ENCODE peak calls at places on chromosomes 5 and 9, in five cellular contexts. B is HEK293T; L is stimulated activated CD8-positive, alpha-beta memory T cell treated with anti-CD3 and anti-CD28 coated beads, Interleukin-15, amount 100 ng/mL, for 4 hours; Y is Karpas-422; A is kidney glomerular epithelial cell. E is an unnamed sample.

GRCh38 chr9:104276709-104277245 is 182.7 kb downstream of the SMC2 start:
- DNase-seq in B (no peak), L (no peak), Y (no peak), A (no peak), E (no peak)

GRCh38 chr9:124270504-124271335 is 13.0 kb downstream of the NEK6 start:
- DNase-seq in B (no peak), L (no peak), Y (peak; percentile 46), A (no peak), E (no peak)

GRCh38 chr5:151107738-151108520 is 27.1 kb upstream of the TNIP1 start:
- DNase-seq in B (no peak), L (no peak), Y (no peak), A (no peak), E (no peak)

GRCh38 chr5:61563401-61563800 is 231.3 kb downstream of the ZSWIM6 start:
- DNase-seq in B (no peak), L (no peak), Y (no peak), A (no peak), E (no peak)

GRCh38 chr9:111898331-111899096 is 1.9 kb downstream of the UGCG start:
- DNase-seq in B (no peak), L (no peak), Y (no peak), A (no peak), E (no peak)

GRCh38 chr5:157100140-157100679 is 8.6 kb downstream of the HAVCR2 start:
- DNase-seq in B (no peak), L (no peak), Y (no peak), A (no peak), E (no peak)

GRCh38 chr9:20689833-20690232 is 5.8 kb downstream of the FOCAD start:
- DNase-seq in B (no peak), L (no peak), Y (no peak), A (no peak), E (no peak)

GRCh38 chr5:147857302-147858129 is 21.0 kb upstream of the SCGB3A2 start:
- DNase-seq in B (peak; percentile 49), L (peak; percentile 5), Y (peak; percentile 79), A (peak; percentile 45), E (no peak)

GRCh38 chr5:67976812-67977455 is 238.6 kb upstream of the PIK3R1 start:
- DNase-seq in B (no peak), L (no peak), Y (no peak), A (no peak), E (no peak)

GRCh38 chr9:87959916-87960581 is 14.3 kb downstream of the CDK20 start:
- DNase-seq in B (no peak), L (no peak), Y (no peak), A (no peak), E (no peak)

GRCh38 chr9:136697821-136698526 is 10.7 kb upstream of the AGPAT2 start:
- DNase-seq in B (no peak), L (no peak), Y (no peak), A (no peak), E (no peak)

GRCh38 chr9:110189001-110189400 is 19.0 kb downstream of the C9orf152 start:
- DNase-seq in B (no peak), L (no peak), Y (no peak), A (no peak), E (no peak)

GRCh38 chr5:37568893-37569292 is 189.8 kb downstream of the WDR70 start:
- DNase-seq in B (no peak), L (no peak), Y (no peak), A (no peak), E (no peak)

GRCh38 chr5:134435525-134435924 is 23.8 kb upstream of the CDKN2AIPNL start:
- DNase-seq in B (no peak), L (no peak), Y (no peak), A (peak; percentile 41), E (no peak)

GRCh38 chr5:149002053-149002452 is 60.8 kb downstream of the SH3TC2 start:
- DNase-seq in B (no peak), L (no peak), Y (no peak), A (peak; percentile 100), E (no peak)

GRCh38 chr9:36542355-36542754 is 30.3 kb upstream of the MELK start:
- DNase-seq in B (no peak), L (no peak), Y (no peak), A (no peak), E (no peak)

GRCh38 chr9:93088656-93089015 is 7.4 kb upstream of the CARD19 start:
- DNase-seq in B (no peak), L (no peak), Y (no peak), A (no peak), E (no peak)

GRCh38 chr5:75756991-75757390 is 39.8 kb upstream of the POC5 start:
- DNase-seq in B (no peak), L (no peak), Y (no peak), A (peak; percentile 93), E (no peak)

GRCh38 chr5:132073231-132074013 is at the start of gene CSF2:
- DNase-seq in B (no peak), L (no peak), Y (no peak), A (peak; percentile 52), E (no peak)

GRCh38 chr9:133950206-133950915 is 41.8 kb downstream of the VAV2 start:
- DNase-seq in B (no peak), L (no peak), Y (no peak), A (no peak), E (no peak)

GRCh38 chr5:170405822-170406221 is 16.7 kb upstream of the KCNMB1 start:
- DNase-seq in B (no peak), L (no peak), Y (no peak), A (no peak), E (no peak)

GRCh38 chr5:1111727-1112289 is at the start of gene SLC12A7:
- DNase-seq in B (peak; percentile 82), L (no peak), Y (no peak), A (peak; percentile 19), E (peak; percentile 51)

GRCh38 chr5:52743970-52744369 is 43.7 kb upstream of the ITGA1 start:
- DNase-seq in B (no peak), L (peak; percentile 15), Y (no peak), A (no peak), E (peak; percentile 6)

GRCh38 chr5:111535879-111536549 is 23.7 kb upstream of the STARD4 start:
- DNase-seq in B (no peak), L (no peak), Y (no peak), A (no peak), E (no peak)

GRCh38 chr5:53419247-53419646 is 61.2 kb upstream of the FST start:
- DNase-seq in B (no peak), L (no peak), Y (no peak), A (no peak), E (no peak)

GRCh38 chr5:134965271-134965825 is 2.4 kb upstream of the CATSPER3 start:
- DNase-seq in B (no peak), L (no peak), Y (no peak), A (no peak), E (no peak)

GRCh38 chr9:134171316-134172197 is 7.2 kb upstream of the RNU6ATAC start:
- DNase-seq in B (no peak), L (no peak), Y (no peak), A (no peak), E (no peak)

GRCh38 chr5:83035373-83036170 is 41.6 kb downstream of the TMEM167A start:
- DNase-seq in B (no peak), L (no peak), Y (no peak), A (no peak), E (no peak)

GRCh38 chr5:134004626-134005414 is at the start of gene VDAC1:
- DNase-seq in B (peak; percentile 92), L (peak; percentile 58), Y (peak; percentile 93), A (peak; percentile 64), E (peak; percentile 72)

GRCh38 chr9:124794902-124795491 is 18.1 kb downstream of the OLFML2A start:
- DNase-seq in B (no peak), L (no peak), Y (no peak), A (no peak), E (no peak)

GRCh38 chr5:127312131-127312530 is 21.5 kb downstream of the MEGF10 start:
- DNase-seq in B (no peak), L (no peak), Y (no peak), A (no peak), E (no peak)

GRCh38 chr5:140113180-140113698 is 670 bp upstream of the PURA start:
- DNase-seq in B (no peak), L (no peak), Y (peak; percentile 44), A (no peak), E (peak; percentile 3)

GRCh38 chr5:110275878-110276277 is 450.6 kb downstream of the TMEM232 start:
- DNase-seq in B (no peak), L (no peak), Y (no peak), A (no peak), E (no peak)

GRCh38 chr5:54347221-54347865 is 37.0 kb upstream of the ARL15 start:
- DNase-seq in B (no peak), L (no peak), Y (no peak), A (no peak), E (no peak)

GRCh38 chr9:111897831-111898144 is 1.2 kb downstream of the UGCG start:
- DNase-seq in B (no peak), L (no peak), Y (peak; percentile 65), A (no peak), E (no peak)

GRCh38 chr5:13034048-13034447 is 910.4 kb downstream of the DNAH5 start:
- DNase-seq in B (no peak), L (no peak), Y (no peak), A (no peak), E (no peak)

GRCh38 chr5:66440202-66440680 is 156.0 kb upstream of the MAST4 start:
- DNase-seq in B (no peak), L (no peak), Y (no peak), A (peak; percentile 48), E (no peak)